ENCODE peak calls at places on chromosomes 11 and 22, in six cellular contexts. A is iris pigment epithelial cell; Y is tibial nerve; P is activated effector memory CD4-positive, alpha-beta T cell treated with anti-CD3 and anti-CD28 coated beads, Interleukin-2, amount 50 U/mL, for 16 hours; D is HEK293T; Q is NCI-H82. F is an unnamed sample.

GRCh38 chr11:121711900-121712424 is 259.2 kb upstream of the SORL1-AS1 start:
- DNase-seq in A (no peak), Y (no peak), P (no peak), D (no peak), Q (no peak), F (no peak)

GRCh38 chr11:17401316-17401715 is 12.9 kb upstream of the KCNJ11 start:
- DNase-seq in A (no peak), Y (no peak), P (no peak), D (no peak), Q (no peak), F (no peak)

GRCh38 chr11:125371451-125371935 is 124.6 kb downstream of the FEZ1 start:
- DNase-seq in A (no peak), Y (no peak), P (no peak), D (no peak), Q (peak), F (no peak)

GRCh38 chr22:30217698-30218565 is 28.6 kb downstream of the LIF start:
- DNase-seq in A (no peak), Y (no peak), P (no peak), D (no peak), Q (no peak), F (no peak)

GRCh38 chr22:43088979-43089717 is at the start of gene TTLL1:
- DNase-seq in A (peak), Y (peak), P (peak), D (peak), Q (peak), F (peak)

GRCh38 chr11:2933376-2934056 is 4.3 kb upstream of the PHLDA2 start:
- DNase-seq in A (peak), Y (no peak), P (peak), D (no peak), Q (no peak), F (peak)

GRCh38 chr11:77074205-77074604 is 7.4 kb downstream of the CAPN5 start:
- DNase-seq in A (no peak), Y (no peak), P (no peak), D (no peak), Q (no peak), F (no peak)

GRCh38 chr11:45212566-45213315 is 66.3 kb downstream of the PRDM11 start:
- DNase-seq in A (no peak), Y (no peak), P (peak), D (peak), Q (peak), F (no peak)

GRCh38 chr11:20050551-20051333 is 109.5 kb downstream of the DBX1 start:
- DNase-seq in A (peak), Y (no peak), P (no peak), D (no peak), Q (no peak), F (no peak)

GRCh38 chr11:104198576-104198975 is 34.6 kb upstream of the PDGFD start:
- DNase-seq in A (peak), Y (no peak), P (no peak), D (no peak), Q (peak), F (no peak)

GRCh38 chr11:15045209-15045608 is 28.2 kb upstream of the CALCB start:
- DNase-seq in A (no peak), Y (no peak), P (no peak), D (no peak), Q (no peak), F (no peak)

GRCh38 chr11:18063131-18063530 is 17.1 kb upstream of the TPH1 start:
- DNase-seq in A (no peak), Y (no peak), P (no peak), D (no peak), Q (peak), F (no peak)

GRCh38 chr11:116224154-116224888 is 548.5 kb downstream of the BUD13 start:
- DNase-seq in A (peak), Y (peak), P (peak), D (peak), Q (peak), F (peak)

GRCh38 chr22:30045001-30045887 is 35.0 kb upstream of the HORMAD2 start:
- DNase-seq in A (no peak), Y (no peak), P (no peak), D (peak), Q (no peak), F (no peak)

GRCh38 chr11:13940611-13941256 is 21.8 kb upstream of the SPON1 start:
- DNase-seq in A (no peak), Y (no peak), P (peak), D (no peak), Q (no peak), F (peak)

GRCh38 chr22:37887610-37888378 is 18.3 kb upstream of the MICALL1 start:
- DNase-seq in A (peak), Y (peak), P (no peak), D (no peak), Q (no peak), F (no peak)

GRCh38 chr11:12280199-12280837 is 97.1 kb upstream of the PARVA start:
- DNase-seq in A (no peak), Y (no peak), P (peak), D (no peak), Q (no peak), F (no peak)

GRCh38 chr11:30106782-30107181 is 90.0 kb upstream of the KCNA4 start:
- DNase-seq in A (no peak), Y (no peak), P (no peak), D (no peak), Q (no peak), F (no peak)

GRCh38 chr11:113256431-113257227 is 57.8 kb upstream of the TTC12 start:
- DNase-seq in A (no peak), Y (no peak), P (no peak), D (no peak), Q (no peak), F (no peak)

GRCh38 chr11:16825091-16825490 is 86.6 kb downstream of the C11orf58 start:
- DNase-seq in A (no peak), Y (no peak), P (no peak), D (no peak), Q (no peak), F (no peak)

GRCh38 chr11:72439455-72439854 is 5.1 kb upstream of the CLPB start:
- DNase-seq in A (peak), Y (peak), P (no peak), D (no peak), Q (no peak), F (no peak)

GRCh38 chr11:48012051-48012391 is 31.7 kb downstream of the PTPRJ start:
- DNase-seq in A (no peak), Y (no peak), P (peak), D (no peak), Q (no peak), F (peak)

GRCh38 chr22:36027960-36028645 is 521 bp downstream of the RBFOX2 start:
- DNase-seq in A (no peak), Y (peak), P (no peak), D (peak), Q (peak), F (peak)

GRCh38 chr11:110992481-110992880 is 253.0 kb upstream of the POU2AF2 start:
- DNase-seq in A (no peak), Y (no peak), P (no peak), D (no peak), Q (no peak), F (no peak)

GRCh38 chr22:21921729-21922128 is 30.9 kb downstream of the PPM1F start:
- DNase-seq in A (no peak), Y (no peak), P (no peak), D (no peak), Q (no peak), F (no peak)

GRCh38 chr11:69919659-69920499 is 100.7 kb upstream of the FGF3 start:
- DNase-seq in A (no peak), Y (no peak), P (peak), D (no peak), Q (no peak), F (no peak)

GRCh38 chr22:37445501-37445900 is 18.2 kb upstream of the ELFN2 start:
- DNase-seq in A (no peak), Y (no peak), P (no peak), D (no peak), Q (no peak), F (no peak)

GRCh38 chr11:114307524-114308203 is 11.5 kb downstream of the NNMT start:
- DNase-seq in A (peak), Y (peak), P (no peak), D (no peak), Q (no peak), F (no peak)

GRCh38 chr11:9180784-9181183 is 84.4 kb downstream of the DENND5A start:
- DNase-seq in A (peak), Y (no peak), P (no peak), D (no peak), Q (no peak), F (no peak)

F was measured in activated CD4-positive, alpha-beta memory T cell treated with anti-CD3 and anti-CD28 coated beads for 36 hours.